ENCODE peak calls at places on chromosomes 2 and 18, in six cellular contexts. V is Panc1, Y is HepG2, S is HCT116, B is GM12878, W is SK-N-SH. H is an unnamed sample.

GRCh38 chr2:241853651-241854341 is 4.9 kb downstream of the PDCD1 start:
- DNase-seq in V (no peak), S (no peak), B (no peak), Y (no peak), W (peak), H (no peak)

GRCh38 chr2:100793220-100793619 is 26.7 kb upstream of the NPAS2 start:
- DNase-seq in B (no peak), W (no peak), S (no peak), V (no peak), Y (no peak), H (no peak)

GRCh38 chr2:96888082-96889011 is 18.5 kb upstream of the SEMA4C start:
- DNase-seq in S (no peak), B (no peak), V (no peak), Y (no peak), W (no peak), H (no peak)

GRCh38 chr2:240351826-240352426 is 83.5 kb upstream of the GPC1 start:
- DNase-seq in W (peak), Y (no peak), S (no peak), B (no peak), V (no peak), H (no peak)

GRCh38 chr2:53098323-53099073 is 669.1 kb upstream of the CHAC2 start:
- DNase-seq in S (no peak), Y (no peak), W (no peak), V (no peak), B (no peak), H (no peak)

GRCh38 chr2:147630585-147630984 is 214.2 kb upstream of the ACVR2A start:
- DNase-seq in Y (no peak), S (no peak), W (no peak), V (no peak), B (no peak), H (no peak)

GRCh38 chr18:21669736-21670135 is 34.8 kb downstream of the ABHD3 start:
- DNase-seq in Y (no peak), V (no peak), W (no peak), S (peak), B (no peak), H (no peak)

GRCh38 chr2:196160101-196160500 is 11.3 kb downstream of the STK17B start:
- DNase-seq in Y (no peak), W (no peak), V (no peak), B (peak), S (peak), H (no peak)

GRCh38 chr2:38835990-38836389 is 39.7 kb downstream of the DHX57 start:
- DNase-seq in S (no peak), Y (no peak), V (no peak), W (no peak), B (peak), H (no peak)

GRCh38 chr2:221077241-221077640 is 494.9 kb downstream of the EPHA4 start:
- DNase-seq in Y (no peak), B (no peak), W (no peak), V (no peak), S (no peak), H (no peak)

GRCh38 chr2:69340101-69340775 is 46.8 kb downstream of the GFPT1 start:
- DNase-seq in B (no peak), S (no peak), V (no peak), W (no peak), Y (no peak), H (no peak)

GRCh38 chr2:128550389-128550788 is 231.7 kb upstream of the HS6ST1 start:
- DNase-seq in Y (no peak), B (no peak), S (no peak), W (no peak), V (no peak), H (no peak)
- TF ChIP-seq POLR2AphosphoS5 in Y (no peak), B (no peak), S (no peak), W (no peak), V (no peak), H (no peak)

DNA sequence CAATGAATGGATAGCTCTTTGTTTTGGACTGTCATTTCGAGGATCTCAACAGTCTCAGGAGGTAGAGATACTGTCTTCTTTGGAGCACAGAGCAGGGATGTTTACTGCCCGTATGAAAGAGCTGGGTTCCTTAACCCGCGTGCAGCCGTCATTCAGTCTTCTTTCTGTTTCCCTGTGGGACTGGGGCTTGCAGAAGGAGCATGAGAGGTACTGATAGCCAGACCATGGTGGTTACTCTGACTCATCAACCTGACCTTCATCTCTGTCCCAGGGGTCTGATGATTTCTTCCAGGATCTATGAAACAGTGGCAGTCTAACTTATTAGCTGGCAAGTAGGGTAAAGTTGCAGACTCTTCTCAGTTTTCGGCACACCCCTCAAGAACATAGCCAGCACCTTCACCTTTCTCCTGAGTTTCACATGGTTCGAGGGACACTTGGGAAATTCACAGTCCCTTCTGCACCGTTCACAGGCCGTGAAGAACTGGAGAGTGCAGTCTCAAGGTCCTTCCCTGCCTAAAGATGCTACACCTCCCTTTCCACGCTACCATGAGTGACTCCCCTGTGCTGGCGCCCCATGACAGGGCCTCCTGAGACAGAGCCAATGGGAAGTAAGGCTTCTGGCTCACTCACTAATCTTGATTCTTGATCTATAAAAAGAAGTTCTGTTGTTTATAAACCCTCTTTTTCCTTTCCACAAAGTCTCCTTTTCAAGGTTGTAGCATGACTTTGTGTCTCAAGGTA is 226.2 kb downstream of the MC4R start:
- DNase-seq in W (no peak), B (no peak), S (no peak), V (no peak), Y (no peak), H (no peak)
- TF ChIP-seq SIN3A in W (no peak), B (no peak), S (no peak), V (no peak), Y (no peak), H (no peak)

GRCh38 chr2:9002313-9002636 is 1.2 kb downstream of the MBOAT2 start:
- DNase-seq in Y (no peak), V (no peak), B (no peak), S (no peak), W (no peak), H (no peak)
- H3K4me3 ChIP-seq in Y (no peak), V (peak), B (peak), S (no peak), W (peak), H (peak)

DNA sequence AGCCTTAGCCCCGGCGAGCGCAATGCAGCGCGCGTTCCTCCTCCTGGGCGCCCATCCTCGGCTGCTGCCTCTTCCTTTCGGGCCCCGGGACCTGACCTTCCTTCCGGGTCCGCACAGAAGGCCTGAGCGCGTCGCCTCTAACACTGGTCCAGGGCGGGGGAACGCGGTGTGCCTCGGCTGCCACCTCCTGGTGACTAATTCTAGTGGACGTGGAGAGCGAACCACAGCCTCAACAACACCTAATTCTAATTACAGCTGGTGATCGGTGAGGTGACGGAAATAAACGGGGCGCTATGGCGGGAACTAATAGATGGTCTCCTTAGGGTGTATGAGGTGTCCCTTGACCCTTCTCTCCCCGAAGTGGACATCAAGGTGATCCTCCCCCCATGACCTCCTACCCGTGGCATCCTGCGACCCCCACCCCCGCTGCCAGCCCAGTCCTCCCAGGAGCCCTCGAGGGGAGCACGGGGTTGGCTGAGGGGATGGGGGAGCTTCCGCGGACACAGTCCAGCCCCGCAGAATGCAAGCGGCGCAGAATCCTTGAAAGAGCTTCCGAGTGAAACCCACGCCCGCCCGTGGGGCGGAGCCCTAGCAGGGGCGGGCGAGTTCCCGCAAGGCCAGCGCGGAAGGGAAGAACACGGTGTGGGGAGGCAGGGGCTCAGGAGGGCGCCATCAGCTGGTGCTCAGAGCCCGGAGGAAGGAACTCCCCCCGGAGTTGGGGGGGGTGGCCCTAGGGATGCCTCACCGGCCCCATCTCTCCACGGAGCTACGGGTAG is 12.8 kb upstream of the HMSD start:
- DNase-seq in Y (peak), S (peak), B (peak), V (peak), W (peak), H (peak)
- TF ChIP-seq POLR2AphosphoS5 in Y (no peak), S (peak), B (peak), V (no peak), W (no peak), H (no peak)

GRCh38 chr2:127576433-127577207 is 41.1 kb downstream of the MYO7B start:
- DNase-seq in Y (no peak), S (no peak), B (no peak), V (no peak), W (peak), H (peak)
- TF ChIP-seq SIN3A in Y (no peak), S (no peak), B (no peak), V (no peak), W (no peak), H (no peak)

GRCh38 chr2:28601612-28602011 is 105.8 kb downstream of the PLB1 start:
- DNase-seq in Y (no peak), B (no peak), W (no peak), S (no peak), V (no peak), H (no peak)
- H3K4me3 ChIP-seq in Y (no peak), B (no peak), W (no peak), S (no peak), V (no peak), H (no peak)

GRCh38 chr2:119760876-119761275 is 1.2 kb downstream of the PTPN4 start:
- DNase-seq in S (no peak), Y (peak), B (no peak), W (no peak), V (no peak), H (no peak)

GRCh38 chr2:119758881-119759450 is 756 bp upstream of the PTPN4 start:
- DNase-seq in S (no peak), V (no peak), B (no peak), Y (no peak), W (no peak), H (no peak)

GRCh38 chr2:119756837-119757236 is 2.9 kb upstream of the PTPN4 start:
- DNase-seq in W (no peak), V (no peak), S (peak), B (no peak), Y (peak), H (no peak)

GRCh38 chr2:119760237-119760807 is 600 bp downstream of the PTPN4 start:
- DNase-seq in W (no peak), B (no peak), V (no peak), Y (peak), S (no peak), H (no peak)

GRCh38 chr2:119759451-119760236 is at the start of gene PTPN4:
- DNase-seq in V (peak), W (peak), S (peak), Y (peak), B (peak), H (peak)
- TF ChIP-seq POLR2AphosphoS5 in V (peak), W (peak), S (peak), Y (peak), B (peak), H (peak)

GRCh38 chr2:177088542-177088941 is 124.1 kb upstream of the HNRNPA3 start:
- DNase-seq in S (no peak), Y (no peak), B (no peak), V (no peak), W (no peak), H (no peak)
- TF ChIP-seq SIN3A in S (no peak), Y (no peak), B (no peak), V (no peak), W (no peak), H (no peak)

GRCh38 chr2:233457356-233457755 is 103.1 kb downstream of the DGKD start:
- DNase-seq in Y (no peak), W (no peak), B (no peak), V (no peak), S (no peak), H (no peak)
- H3K4me3 ChIP-seq in Y (no peak), W (no peak), B (no peak), V (no peak), S (no peak), H (no peak)

DNA sequence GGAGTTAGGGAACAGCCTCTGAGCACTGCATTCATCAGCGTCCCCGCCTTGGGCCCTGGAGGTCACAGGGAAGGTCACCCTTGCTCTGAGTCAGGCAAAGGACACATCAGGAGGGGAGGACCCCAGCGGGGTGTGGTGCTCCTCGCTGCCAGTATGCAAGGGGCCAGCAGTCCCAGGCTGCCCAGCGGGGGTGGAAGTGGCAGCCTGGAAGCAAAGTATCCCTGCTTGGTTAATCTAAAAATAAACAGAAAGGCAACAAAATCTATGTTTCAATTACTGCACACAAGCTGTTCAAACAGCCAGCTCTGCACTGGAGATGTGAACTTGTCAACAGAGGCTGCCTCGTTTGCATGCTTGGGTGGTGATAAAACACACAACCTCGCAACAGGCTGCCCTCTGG is 164.1 kb downstream of the KLHL29 start:
- DNase-seq in V (no peak), S (no peak), W (no peak), Y (no peak), B (no peak), H (no peak)
- TF ChIP-seq POLR2AphosphoS5 in V (no peak), S (no peak), W (no peak), Y (no peak), B (no peak), H (no peak)